ENCODE peak calls at places on chromosome 7, in eight cellular contexts. V is activated naive CD4-positive, alpha-beta T cell treated with anti-CD3 and anti-CD28 coated beads, Interleukin-2, amount 10 ng/mL, durations not matched to agents 7 days and 5 days; U is stimulated activated naive CD8-positive, alpha-beta T cell treated with anti-CD3 and anti-CD28 coated beads, Interleukin-15, Interleukin-2, amounts not matched to agents 100 U/mL and 50 U/mL, for 24 hours; Q is substantia nigra; N is mesenteric fat pad; S is stimulated activated CD4-positive, alpha-beta T cell treated with anti-CD3 and anti-CD28 coated beads, Interleukin-2, amount 100 ng/mL, for 24 hours; Z is NCI-H1092; B is AG20443. M is an unnamed sample.

GRCh38 chr7:44244282-44244681 is 43.5 kb downstream of the YKT6 start:
- DNase-seq in U (peak), S (peak), V (peak), Q (peak), N (no peak), B (peak), Z (peak), M (no peak)

GRCh38 chr7:27739301-27739913 is 555 bp upstream of the TAX1BP1 start:
- DNase-seq in Q (no peak), V (peak), U (no peak), B (no peak), N (no peak), S (no peak), Z (no peak), M (no peak)

GRCh38 chr7:17558135-17558534 is 259.7 kb downstream of the AHR start:
- DNase-seq in B (no peak), S (no peak), U (no peak), Z (no peak), Q (no peak), N (no peak), V (no peak), M (no peak)

GRCh38 chr7:36673703-36674102 is 50.6 kb downstream of the AOAH start:
- DNase-seq in B (no peak), Q (no peak), V (no peak), U (no peak), Z (no peak), N (no peak), S (no peak), M (no peak)

GRCh38 chr7:91566333-91566732 is 302.1 kb downstream of the FZD1 start:
- DNase-seq in Z (no peak), V (no peak), S (no peak), B (peak), Q (no peak), U (no peak), N (no peak), M (no peak)

GRCh38 chr7:28558236-28558635 is 145.9 kb downstream of the CREB5 start:
- DNase-seq in V (no peak), B (no peak), U (no peak), N (no peak), Z (no peak), Q (no peak), S (no peak), M (no peak)

GRCh38 chr7:26403640-26404039 is 112.0 kb downstream of the SNX10 start:
- DNase-seq in U (no peak), Z (no peak), S (no peak), V (no peak), N (no peak), B (no peak), Q (no peak), M (no peak)

GRCh38 chr7:36084485-36085091 is 68.5 kb upstream of the EEPD1 start:
- DNase-seq in B (peak), U (no peak), V (no peak), Z (peak), N (no peak), Q (no peak), S (no peak), M (peak)

GRCh38 chr7:143381427-143382125 is 431 bp downstream of the ZYX start:
- DNase-seq in Q (peak), N (peak), Z (peak), B (peak), V (no peak), S (peak), U (peak), M (peak)

GRCh38 chr7:2686101-2686500 is 1.9 kb upstream of the AMZ1 start:
- DNase-seq in N (no peak), B (no peak), V (no peak), S (no peak), Z (no peak), Q (no peak), U (no peak), M (no peak)

GRCh38 chr7:143499246-143499645 is 21.6 kb downstream of the TAS2R41 start:
- DNase-seq in Z (no peak), B (peak), V (no peak), N (no peak), U (no peak), Q (no peak), S (no peak), M (no peak)

GRCh38 chr7:39125849-39126248 is 148.1 kb downstream of the POU6F2 start:
- DNase-seq in N (no peak), U (no peak), V (no peak), Z (no peak), Q (no peak), B (no peak), S (no peak), M (no peak)

GRCh38 chr7:19747740-19748339 is 25.6 kb downstream of the TMEM196 start:
- DNase-seq in N (no peak), B (peak), S (no peak), U (no peak), Q (no peak), Z (peak), V (no peak), M (no peak)

GRCh38 chr7:45026984-45027773 is 27.2 kb downstream of the CCM2 start:
- DNase-seq in Q (no peak), U (no peak), V (peak), B (peak), Z (no peak), S (peak), N (peak), M (no peak)

GRCh38 chr7:106635411-106635810 is 25.5 kb downstream of the CCDC71L start:
- DNase-seq in U (no peak), S (no peak), N (no peak), Z (no peak), Q (no peak), V (no peak), B (no peak), M (no peak)

GRCh38 chr7:97020601-97021442 is 3.8 kb downstream of the DLX5 start:
- DNase-seq in Q (no peak), N (peak), Z (no peak), B (no peak), U (no peak), V (no peak), S (no peak), M (no peak)

GRCh38 chr7:34723338-34723737 is 65.3 kb downstream of the NPSR1 start:
- DNase-seq in V (no peak), S (no peak), N (no peak), Q (no peak), Z (no peak), B (no peak), U (no peak), M (no peak)

GRCh38 chr7:153017197-153017596 is 257.6 kb downstream of the ACTR3B start:
- DNase-seq in Q (no peak), S (no peak), B (no peak), Z (no peak), N (no peak), V (no peak), U (no peak), M (no peak)